ENCODE peak calls at places on chromosome 10, in four cellular contexts. W, V, D and S are unnamed samples.

GRCh38 chr10:94010116-94010515 is 16.4 kb downstream of the PLCE1 start:
- DNase-seq in W (no peak), V (no peak), D (no peak), S (no peak)

GRCh38 chr10:42755028-42755451 is 27.6 kb upstream of the BMS1 start:
- DNase-seq in W (no peak), V (no peak), D (no peak), S (no peak)

GRCh38 chr10:5563237-5563961 is 38.6 kb downstream of the CALML3 start:
- DNase-seq in W (no peak), V (no peak), D (peak), S (peak)

GRCh38 chr10:70715853-70716795 is 43.8 kb downstream of the ADAMTS14 start:
- DNase-seq in W (no peak), V (peak), D (no peak), S (no peak)

GRCh38 chr10:77925795-77926565 is 575 bp downstream of the DLG5 start:
- DNase-seq in W (peak), V (no peak), D (peak), S (no peak)

GRCh38 chr10:70603439-70603778 is 868 bp upstream of the PRF1 start:
- DNase-seq in W (no peak), V (no peak), D (peak), S (no peak)

GRCh38 chr10:11344081-11344480 is 267.4 kb downstream of the USP6NL start:
- DNase-seq in W (no peak), V (no peak), D (no peak), S (no peak)

GRCh38 chr10:58967551-58968418 is 208.7 kb upstream of the PHYHIPL start:
- DNase-seq in W (peak), V (no peak), D (no peak), S (no peak)

GRCh38 chr10:33287112-33287511 is 47.4 kb downstream of the NRP1 start:
- DNase-seq in W (no peak), V (no peak), D (no peak), S (no peak)

GRCh38 chr10:44864042-44864436 is 47.1 kb upstream of the TMEM72 start:
- DNase-seq in W (peak), V (no peak), D (peak), S (no peak)

GRCh38 chr10:14507156-14507555 is 176.4 kb upstream of the FRMD4A start:
- DNase-seq in W (no peak), V (no peak), D (no peak), S (no peak)

GRCh38 chr10:118910702-118911101 is 118.8 kb upstream of the NANOS1 start:
- DNase-seq in W (no peak), V (no peak), D (no peak), S (no peak)

GRCh38 chr10:81414038-81414437 is 461.0 kb upstream of the NRG3 start:
- DNase-seq in W (no peak), V (no peak), D (no peak), S (no peak)

GRCh38 chr10:76336213-76336963 is 905.0 kb downstream of the LRMDA start:
- DNase-seq in W (no peak), V (no peak), D (no peak), S (no peak)

GRCh38 chr10:110865184-110865803 is 6.4 kb upstream of the PDCD4 start:
- DNase-seq in W (no peak), V (peak), D (peak), S (peak)

GRCh38 chr10:72691470-72692056 is 380 bp upstream of the MCU start:
- DNase-seq in W (no peak), V (peak), D (no peak), S (no peak)

GRCh38 chr10:32189400-32190084 is 133.3 kb upstream of the KIF5B start:
- DNase-seq in W (no peak), V (peak), D (peak), S (no peak)

GRCh38 chr10:13160934-13161266 is 458 bp upstream of the MCM10 start:
- DNase-seq in W (no peak), V (no peak), D (no peak), S (no peak)

GRCh38 chr10:48935141-48935540 is 4.5 kb downstream of the LRRC18 start:
- DNase-seq in W (no peak), V (no peak), D (no peak), S (no peak)

GRCh38 chr10:13056461-13057077 is 43.4 kb upstream of the OPTN start:
- DNase-seq in W (no peak), V (peak), D (no peak), S (no peak)

GRCh38 chr10:58666024-58666423 is 153.4 kb downstream of the BICC1 start:
- DNase-seq in W (no peak), V (no peak), D (peak), S (no peak)

GRCh38 chr10:101631821-101632475 is 43.8 kb downstream of the DPCD start:
- DNase-seq in W (no peak), V (no peak), D (no peak), S (no peak)

GRCh38 chr10:26777686-26778085 is 80.2 kb downstream of the PDSS1 start:
- DNase-seq in W (no peak), V (no peak), D (no peak), S (no peak)

DNA sequence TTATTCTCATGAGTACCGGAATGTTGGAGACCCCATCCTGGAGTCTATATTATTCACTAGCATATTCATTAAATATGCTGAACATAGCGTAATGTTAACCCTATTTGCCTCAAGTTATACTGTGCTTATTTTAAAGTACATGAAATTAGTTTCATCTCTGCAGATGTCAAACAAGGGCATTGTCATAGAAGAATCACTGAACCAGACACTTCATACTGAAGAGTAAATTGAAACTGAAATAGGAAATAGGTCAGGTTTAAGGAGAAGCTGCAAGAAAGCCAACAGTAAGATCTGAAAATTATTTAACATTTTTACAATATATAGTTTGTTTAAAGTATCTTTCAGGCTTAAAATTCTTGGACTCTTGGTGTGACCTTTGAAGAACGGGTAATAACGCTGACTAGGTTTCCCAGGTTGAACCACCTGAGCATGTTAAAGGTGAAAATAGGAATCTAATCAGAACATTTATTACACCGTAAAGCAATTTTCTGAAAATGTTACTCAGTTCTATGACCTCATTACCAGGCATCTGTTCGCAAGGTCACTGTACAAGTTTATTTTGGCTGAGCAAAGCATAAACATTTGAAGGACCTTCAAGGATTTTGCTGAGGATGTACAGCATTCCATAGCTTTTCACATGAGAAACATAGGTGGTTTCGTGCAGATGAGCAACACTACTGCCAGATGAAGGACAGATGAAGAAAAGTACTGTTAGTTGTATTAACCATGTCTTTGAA is 82.7 kb downstream of the REEP3 start:
- DNase-seq in W (no peak), V (peak), D (no peak), S (no peak)
- H3K4me3 ChIP-seq in W (no peak), V (no peak), D (no peak), S (no peak)

GRCh38 chr10:80202934-80203834 is 2.2 kb downstream of the ANXA11 start:
- DNase-seq in W (peak), V (peak), D (peak), S (peak)
- TF ChIP-seq POLR2A in W (peak), V (peak), D (peak), S (no peak)

GRCh38 chr10:104317195-104318095 is 20.8 kb downstream of the ITPRIP start:
- DNase-seq in W (no peak), V (peak), D (no peak), S (no peak)
- TF ChIP-seq CTCF in W (no peak), V (peak), D (no peak), S (no peak)

GRCh38 chr10:128569546-128569945 is 443.3 kb upstream of the MKI67 start:
- DNase-seq in W (no peak), V (no peak), D (no peak), S (no peak)

GRCh38 chr10:128567561-128567960 is 441.3 kb upstream of the MKI67 start:
- DNase-seq in W (no peak), V (no peak), D (no peak), S (no peak)

GRCh38 chr10:128568041-128568440 is 441.8 kb upstream of the MKI67 start:
- DNase-seq in W (no peak), V (no peak), D (no peak), S (peak)

GRCh38 chr10:128568979-128569378 is 442.8 kb upstream of the MKI67 start:
- DNase-seq in W (no peak), V (no peak), D (no peak), S (peak)

GRCh38 chr10:128568491-128568890 is 442.3 kb upstream of the MKI67 start:
- DNase-seq in W (no peak), V (no peak), D (no peak), S (no peak)
- H3K4me3 ChIP-seq in W (peak), V (no peak), D (no peak), S (no peak)

GRCh38 chr10:89002234-89002978 is 11.8 kb downstream of the FAS start:
- DNase-seq in W (no peak), V (no peak), D (no peak), S (no peak)
- TF ChIP-seq POLR2A in W (no peak), V (no peak), D (no peak), S (no peak)

GRCh38 chr10:37754538-37755323 is 102.7 kb downstream of the ZNF248 start:
- DNase-seq in W (no peak), V (no peak), D (no peak), S (no peak)
- TF ChIP-seq CTCF in W (peak), V (peak), D (peak), S (no peak)